ENCODE peak calls at places on chromosome 14, in nine cellular contexts. A is A549, D is HCT116, L is tibial nerve, T is adrenal gland, Y is Peyer's patch, X is right lobe of liver, N is IMR-90, Q is ovary. S is an unnamed sample.

GRCh38 chr14:101881426-101881825 is 82.9 kb upstream of the DYNC1H1 start:
- DNase-seq in A (no peak), D (no peak), L (no peak), T (no peak), Y (no peak), X (no peak), N (no peak), Q (no peak), S (no peak)

GRCh38 chr14:24815543-24815942 is 181.6 kb upstream of the GZMB start:
- DNase-seq in A (no peak), D (no peak), L (no peak), T (no peak), Y (no peak), X (no peak), N (no peak), Q (no peak), S (no peak)

GRCh38 chr14:103023881-103024473 is 33.4 kb downstream of the CDC42BPB start:
- DNase-seq in A (no peak), D (no peak), L (no peak), T (no peak), Y (peak), X (no peak), N (peak), Q (no peak), S (no peak)

GRCh38 chr14:72704507-72704906 is 189.4 kb downstream of the DPF3 start:
- DNase-seq in A (no peak), D (no peak), L (peak), T (no peak), Y (no peak), X (no peak), N (no peak), Q (no peak), S (no peak)

GRCh38 chr14:74462993-74463392 is 30.1 kb downstream of the NPC2 start:
- DNase-seq in A (no peak), D (no peak), L (no peak), T (no peak), Y (no peak), X (no peak), N (no peak), Q (no peak), S (no peak)

GRCh38 chr14:50957296-50957695 is 13.0 kb upstream of the PYGL start:
- DNase-seq in A (peak), D (no peak), L (no peak), T (no peak), Y (no peak), X (no peak), N (peak), Q (no peak), S (no peak)

GRCh38 chr14:50109342-50109741 is 7.0 kb downstream of the VCPKMT start:
- DNase-seq in A (peak), D (peak), L (no peak), T (no peak), Y (no peak), X (no peak), N (peak), Q (no peak), S (no peak)

GRCh38 chr14:34826661-34827060 is 48.5 kb downstream of the BAZ1A start:
- DNase-seq in A (no peak), D (no peak), L (no peak), T (no peak), Y (no peak), X (no peak), N (peak), Q (no peak), S (no peak)

GRCh38 chr14:75690010-75690409 is 29.0 kb downstream of the TTLL5 start:
- DNase-seq in A (no peak), D (no peak), L (no peak), T (no peak), Y (no peak), X (no peak), N (peak), Q (no peak), S (no peak)

GRCh38 chr14:98579140-98579539 is 692.9 kb downstream of the BCL11B start:
- DNase-seq in A (no peak), D (no peak), L (no peak), T (no peak), Y (no peak), X (no peak), N (no peak), Q (no peak), S (no peak)

GRCh38 chr14:54189358-54190354 is 207.2 kb upstream of the CDKN3 start:
- DNase-seq in A (peak), D (peak), L (no peak), T (no peak), Y (no peak), X (no peak), N (peak), Q (no peak), S (no peak)

GRCh38 chr14:94213021-94213420 is 38.9 kb downstream of the PPP4R4 start:
- DNase-seq in A (no peak), D (no peak), L (no peak), T (no peak), Y (no peak), X (no peak), N (peak), Q (no peak), S (no peak)

GRCh38 chr14:38255673-38256357 is at the start of gene CLEC14A:
- DNase-seq in A (no peak), D (no peak), L (peak), T (peak), Y (no peak), X (peak), N (no peak), Q (peak), S (peak)

GRCh38 chr14:94066089-94066676 is 14.8 kb downstream of the DDX24 start:
- DNase-seq in A (peak), D (no peak), L (no peak), T (no peak), Y (peak), X (no peak), N (no peak), Q (no peak), S (no peak)

GRCh38 chr14:56648508-56649301 is 69.1 kb downstream of the TMEM260 start:
- DNase-seq in A (no peak), D (no peak), L (no peak), T (no peak), Y (no peak), X (no peak), N (no peak), Q (no peak), S (no peak)

GRCh38 chr14:67263499-67264149 is 22.4 kb downstream of the PALS1 start:
- DNase-seq in A (no peak), D (no peak), L (no peak), T (no peak), Y (no peak), X (no peak), N (peak), Q (no peak), S (no peak)

GRCh38 chr14:81401420-81402122 is 1.4 kb upstream of the STON2 start:
- DNase-seq in A (peak), D (peak), L (peak), T (no peak), Y (no peak), X (no peak), N (peak), Q (no peak), S (no peak)

GRCh38 chr14:58746261-58746660 is 108.5 kb downstream of the DACT1 start:
- DNase-seq in A (peak), D (peak), L (no peak), T (no peak), Y (peak), X (no peak), N (peak), Q (no peak), S (no peak)

GRCh38 chr14:104115131-104115600 is 23.2 kb upstream of the KIF26A start:
- DNase-seq in A (no peak), D (no peak), L (no peak), T (no peak), Y (no peak), X (peak), N (no peak), Q (no peak), S (peak)

GRCh38 chr14:35400707-35401421 is 3.7 kb downstream of the NFKBIA start:
- DNase-seq in A (no peak), D (no peak), L (no peak), T (no peak), Y (no peak), X (no peak), N (no peak), Q (peak), S (no peak)

GRCh38 chr14:59630281-59630963 is 53.8 kb upstream of the CCDC175 start:
- DNase-seq in A (no peak), D (no peak), L (no peak), T (no peak), Y (no peak), X (peak), N (no peak), Q (no peak), S (peak)

GRCh38 chr14:63938198-63939005 is 85.6 kb downstream of the SYNE2 start:
- DNase-seq in A (no peak), D (no peak), L (no peak), T (peak), Y (no peak), X (no peak), N (peak), Q (peak), S (peak)

GRCh38 chr14:72603639-72604038 is 290.3 kb downstream of the DPF3 start:
- DNase-seq in A (no peak), D (no peak), L (no peak), T (no peak), Y (no peak), X (no peak), N (no peak), Q (no peak), S (no peak)

GRCh38 chr14:24080142-24080530 is 8.8 kb downstream of the CPNE6 start:
- DNase-seq in A (no peak), D (no peak), L (no peak), T (no peak), Y (no peak), X (no peak), N (no peak), Q (no peak), S (no peak)

GRCh38 chr14:104290058-104290667 is 151.8 kb downstream of the KIF26A start:
- DNase-seq in A (no peak), D (no peak), L (no peak), T (no peak), Y (peak), X (peak), N (no peak), Q (no peak), S (no peak)

GRCh38 chr14:58737511-58737910 is 99.7 kb downstream of the DACT1 start:
- DNase-seq in A (no peak), D (no peak), L (no peak), T (no peak), Y (no peak), X (no peak), N (no peak), Q (no peak), S (no peak)

DNA sequence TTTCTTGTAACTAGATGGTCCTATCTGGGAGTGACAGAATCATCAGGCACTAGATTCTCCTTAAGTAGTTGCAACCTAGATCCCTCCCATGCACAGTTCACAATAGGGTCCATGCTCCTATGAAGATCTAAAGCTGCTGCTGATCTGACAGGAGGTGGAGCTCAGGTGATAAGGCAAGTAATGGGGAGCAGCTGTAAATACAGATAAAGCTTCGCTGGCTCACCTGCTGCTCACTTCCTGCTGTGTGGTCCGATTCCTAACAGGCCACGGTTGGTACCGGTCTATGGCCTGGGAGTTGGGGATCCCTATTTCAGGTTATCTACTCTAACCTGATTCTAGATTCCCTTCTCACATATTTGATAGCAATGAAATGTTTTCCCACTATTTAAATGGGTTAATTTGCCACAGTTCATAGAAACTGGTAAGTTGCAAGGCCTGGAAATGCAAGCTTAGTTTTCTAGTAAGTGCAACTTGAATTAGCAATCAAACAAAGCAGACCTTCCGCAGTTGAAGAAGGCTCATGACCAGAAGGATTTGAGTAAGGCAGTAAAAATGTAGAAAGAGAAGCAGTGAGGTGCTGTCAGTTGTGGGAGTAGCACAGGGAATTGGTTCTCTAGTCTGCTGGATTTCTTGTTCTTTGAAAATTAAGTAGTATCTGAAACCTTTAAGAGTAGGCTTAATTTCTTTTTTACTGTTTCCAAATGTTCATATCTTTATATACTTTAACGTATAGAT is 332.3 kb downstream of the EGLN3 start:
- DNase-seq in A (no peak), D (no peak), L (no peak), T (no peak), Y (no peak), X (no peak), N (no peak), Q (no peak), S (no peak)
- H3K27ac ChIP-seq in A (no peak), D (no peak), L (no peak), T (no peak), Y (no peak), X (no peak), N (no peak), Q (no peak), S (no peak)

GRCh38 chr14:99774526-99775307 is 18.5 kb upstream of the EML1 start:
- DNase-seq in A (no peak), D (no peak), L (peak), T (no peak), Y (peak), X (no peak), N (peak), Q (peak), S (peak)

GRCh38 chr14:99775351-99775750 is 17.9 kb upstream of the EML1 start:
- DNase-seq in A (no peak), D (no peak), L (no peak), T (no peak), Y (no peak), X (peak), N (no peak), Q (no peak), S (no peak)

GRCh38 chr14:99772371-99773283 is 20.6 kb upstream of the EML1 start:
- DNase-seq in A (no peak), D (no peak), L (no peak), T (no peak), Y (no peak), X (no peak), N (no peak), Q (no peak), S (no peak)

GRCh38 chr14:99774204-99774497 is 19.1 kb upstream of the EML1 start:
- DNase-seq in A (no peak), D (no peak), L (no peak), T (no peak), Y (no peak), X (no peak), N (no peak), Q (no peak), S (no peak)

DNA sequence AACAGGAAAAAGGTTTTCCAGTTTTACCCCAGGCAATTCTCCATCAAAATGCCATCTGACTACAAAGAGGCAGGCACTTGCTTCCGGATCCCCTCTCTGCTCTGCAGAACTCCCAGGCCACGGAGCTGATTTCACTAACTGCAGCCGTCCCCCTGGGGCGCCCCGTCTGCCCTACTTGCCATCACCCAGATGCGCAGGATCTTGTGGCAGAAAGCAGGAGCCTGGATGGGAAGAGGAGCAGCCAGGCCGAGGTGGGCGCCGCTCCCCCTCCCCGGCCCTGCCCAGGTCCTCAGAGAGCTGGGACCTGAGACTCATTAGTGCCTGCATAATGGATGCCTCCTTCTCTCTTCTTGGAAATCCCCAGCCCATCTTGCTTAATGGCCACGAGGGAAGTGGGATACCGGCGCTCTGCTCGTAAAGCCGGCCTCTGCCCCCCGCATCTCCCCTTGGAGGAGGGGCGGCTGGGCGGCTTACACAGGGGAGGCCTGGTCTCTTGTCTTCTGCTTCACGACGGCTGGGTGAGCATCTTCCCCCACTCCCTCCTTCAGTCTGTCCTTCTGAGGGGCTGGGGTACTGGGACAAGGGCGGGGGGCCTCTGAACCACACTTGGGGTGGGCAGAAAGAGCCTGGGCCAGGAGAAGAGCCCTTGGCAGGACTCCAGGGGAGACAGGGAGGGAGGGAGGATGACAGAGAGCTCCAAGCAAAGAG is 19.6 kb upstream of the EML1 start:
- DNase-seq in A (no peak), D (no peak), L (no peak), T (no peak), Y (no peak), X (no peak), N (no peak), Q (no peak), S (no peak)
- H3K4me3 ChIP-seq in A (no peak), D (no peak), L (no peak), T (no peak), Y (no peak), X (no peak), N (no peak), Q (no peak), S (no peak)

GRCh38 chr14:32074887-32075572 is 2.1 kb upstream of the ARHGAP5 start:
- DNase-seq in A (peak), D (no peak), L (no peak), T (no peak), Y (no peak), X (no peak), N (peak), Q (no peak), S (no peak)

GRCh38 chr14:32077081-32078029 is at the start of gene ARHGAP5:
- DNase-seq in A (peak), D (no peak), L (no peak), T (no peak), Y (peak), X (peak), N (peak), Q (peak), S (no peak)

GRCh38 chr14:32078030-32078793 is 1.1 kb downstream of the ARHGAP5 start:
- DNase-seq in A (peak), D (no peak), L (peak), T (peak), Y (peak), X (no peak), N (peak), Q (peak), S (peak)

GRCh38 chr14:32075636-32076277 is 1.3 kb upstream of the ARHGAP5 start:
- DNase-seq in A (peak), D (no peak), L (peak), T (peak), Y (no peak), X (peak), N (peak), Q (peak), S (peak)

GRCh38 chr14:32076278-32077080 is 625 bp upstream of the ARHGAP5 start:
- DNase-seq in A (peak), D (peak), L (peak), T (peak), Y (peak), X (peak), N (peak), Q (peak), S (peak)
- TF ChIP-seq POLR2A in A (peak), D (peak), L (peak), T (peak), Y (peak), X (peak), N (peak), Q (peak), S (peak)

DNA sequence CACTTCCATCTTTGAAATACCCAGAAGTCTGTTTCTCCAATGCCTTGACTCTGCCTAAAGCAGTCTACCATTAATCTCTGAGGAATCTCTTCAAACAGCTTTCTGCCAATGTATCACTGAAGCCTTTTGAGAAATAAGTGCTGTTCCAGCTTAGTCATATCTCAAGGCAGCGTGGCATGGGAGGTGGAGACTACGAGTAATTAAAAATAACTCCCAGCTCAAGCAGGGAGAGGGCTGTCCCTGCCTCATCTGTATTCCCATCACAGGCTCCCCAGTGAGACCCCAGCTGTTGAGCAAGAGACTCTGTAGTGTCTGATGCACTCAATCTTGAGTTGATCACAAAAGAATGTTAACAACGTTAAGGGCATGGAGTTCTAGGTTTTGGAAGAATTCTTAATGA is 700.6 kb downstream of the DIO2 start:
- DNase-seq in A (peak), D (no peak), L (no peak), T (no peak), Y (no peak), X (no peak), N (peak), Q (no peak), S (no peak)
- H3K27ac ChIP-seq in A (no peak), D (no peak), L (no peak), T (no peak), Y (no peak), X (no peak), N (no peak), Q (no peak), S (no peak)

GRCh38 chr14:70014696-70015095 is 135.5 kb downstream of the SMOC1 start:
- DNase-seq in A (no peak), D (no peak), L (no peak), T (no peak), Y (no peak), X (no peak), N (no peak), Q (no peak), S (no peak)

GRCh38 chr14:70018246-70018645 is 139.0 kb downstream of the SMOC1 start:
- DNase-seq in A (no peak), D (no peak), L (no peak), T (no peak), Y (no peak), X (no peak), N (peak), Q (peak), S (no peak)

GRCh38 chr14:70021548-70021947 is 142.3 kb downstream of the SMOC1 start:
- DNase-seq in A (no peak), D (no peak), L (no peak), T (no peak), Y (no peak), X (no peak), N (no peak), Q (no peak), S (no peak)

GRCh38 chr14:70020350-70021170 is 141.3 kb downstream of the SMOC1 start:
- DNase-seq in A (no peak), D (no peak), L (no peak), T (no peak), Y (no peak), X (no peak), N (peak), Q (no peak), S (no peak)

GRCh38 chr14:70018713-70019201 is 139.5 kb downstream of the SMOC1 start:
- DNase-seq in A (no peak), D (no peak), L (no peak), T (no peak), Y (peak), X (peak), N (peak), Q (peak), S (peak)
- H3K4me3 ChIP-seq in A (no peak), D (no peak), L (no peak), T (no peak), Y (peak), X (no peak), N (no peak), Q (peak), S (no peak)

DNA sequence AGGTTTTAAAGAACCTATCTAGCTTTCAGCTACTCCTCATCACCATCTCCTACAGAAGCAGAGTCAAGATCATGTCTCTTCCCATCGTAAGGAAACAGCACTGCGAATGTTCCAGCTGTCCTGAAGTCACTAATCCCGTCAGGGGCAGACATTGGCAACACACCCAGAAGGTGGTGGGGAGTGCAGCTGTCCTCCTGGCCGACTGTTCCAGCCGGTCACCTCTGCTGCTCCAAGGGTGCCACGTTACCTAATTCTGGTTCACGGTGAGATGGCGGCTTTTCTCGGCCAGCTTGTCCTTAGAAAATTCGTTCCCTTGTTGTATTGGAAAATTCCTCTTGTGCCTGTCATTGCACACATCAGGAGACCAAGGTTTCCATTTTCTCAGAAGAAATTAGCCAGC is 196.2 kb downstream of the ZFP36L1 start:
- DNase-seq in A (no peak), D (no peak), L (no peak), T (no peak), Y (no peak), X (no peak), N (no peak), Q (no peak), S (no peak)
- TF ChIP-seq POLR2A in A (no peak), D (no peak), L (no peak), T (no peak), Y (no peak), X (no peak), N (no peak), Q (no peak), S (no peak)

GRCh38 chr14:91893659-91894058 is 26.3 kb upstream of the TC2N start:
- DNase-seq in A (no peak), D (no peak), L (no peak), T (no peak), Y (no peak), X (no peak), N (no peak), Q (no peak), S (no peak)
- H3K27ac ChIP-seq in A (no peak), D (no peak), L (peak), T (no peak), Y (no peak), X (no peak), N (no peak), Q (no peak), S (no peak)